ENCODE peak calls at places on chromosomes 4 and X, in five cellular contexts. W is fibroblast of the aortic adventitia, G is K562, A is GM12864, Z is tibial artery. X is an unnamed sample.

GRCh38 chr4:42995343-42995944 is 102.9 kb downstream of the GRXCR1 start:
- DNase-seq in W (peak), G (peak), A (peak), Z (no peak), X (no peak)

GRCh38 chr4:39732728-39733127 is 34.8 kb downstream of the UBE2K start:
- DNase-seq in W (peak), G (no peak), A (no peak), Z (no peak), X (no peak)

GRCh38 chrX:40933132-40934078 is 151.8 kb upstream of the USP9X start:
- DNase-seq in W (peak), G (peak), A (no peak), Z (no peak), X (no peak)

GRCh38 chr4:73619351-73619750 is 885 bp downstream of the RASSF6 start:
- DNase-seq in W (no peak), G (no peak), A (no peak), Z (no peak), X (no peak)

GRCh38 chrX:45903781-45904201 is 641.4 kb downstream of the ZNF674 start:
- DNase-seq in W (no peak), G (no peak), A (no peak), Z (no peak), X (no peak)

GRCh38 chrX:29890646-29891200 is 324.6 kb upstream of the MAGEB2 start:
- DNase-seq in W (no peak), G (no peak), A (no peak), Z (no peak), X (no peak)

GRCh38 chrX:156002517-156002916 is 5.0 kb downstream of the IL9R start:
- DNase-seq in W (no peak), G (peak), A (no peak), Z (no peak), X (no peak)

GRCh38 chrX:108025954-108026616 is 18.8 kb upstream of the VSIG1 start:
- DNase-seq in W (no peak), G (no peak), A (no peak), Z (no peak), X (no peak)

GRCh38 chr4:140856692-140857091 is 100.5 kb upstream of the TBC1D9 start:
- DNase-seq in W (peak), G (no peak), A (no peak), Z (no peak), X (peak)

GRCh38 chrX:70479197-70479969 is 34.7 kb downstream of the DLG3 start:
- DNase-seq in W (peak), G (no peak), A (no peak), Z (no peak), X (no peak)

GRCh38 chrX:31593353-31593752 is 521.5 kb upstream of the FTHL17 start:
- DNase-seq in W (no peak), G (no peak), A (no peak), Z (no peak), X (no peak)

GRCh38 chr4:14000091-14000814 is 372.7 kb upstream of the BOD1L1 start:
- DNase-seq in W (no peak), G (no peak), A (no peak), Z (no peak), X (no peak)

GRCh38 chr4:146520894-146521542 is 722 bp downstream of the SLC10A7 start:
- DNase-seq in W (peak), G (peak), A (peak), Z (no peak), X (no peak)

GRCh38 chr4:166091914-166092510 is 219.0 kb downstream of the TLL1 start:
- DNase-seq in W (peak), G (peak), A (peak), Z (no peak), X (no peak)

GRCh38 chrX:110114260-110114776 is 111.4 kb downstream of the TMEM164 start:
- DNase-seq in W (no peak), G (no peak), A (no peak), Z (no peak), X (no peak)

GRCh38 chr4:61661960-61662359 is 461.8 kb downstream of the ADGRL3 start:
- DNase-seq in W (no peak), G (no peak), A (no peak), Z (no peak), X (no peak)

GRCh38 chr4:145851516-145852201 is 87.0 kb downstream of the ZNF827 start:
- DNase-seq in W (no peak), G (no peak), A (no peak), Z (no peak), X (no peak)

GRCh38 chr4:177220376-177220775 is 89.3 kb upstream of the NEIL3 start:
- DNase-seq in W (peak), G (no peak), A (no peak), Z (no peak), X (no peak)

GRCh38 chr4:185903205-185903604 is 91.2 kb upstream of the SORBS2 start:
- DNase-seq in W (no peak), G (no peak), A (no peak), Z (no peak), X (no peak)

GRCh38 chr4:102438396-102438795 is 62.8 kb upstream of the NFKB1 start:
- DNase-seq in W (peak), G (no peak), A (no peak), Z (no peak), X (no peak)

GRCh38 chr4:173399016-173399415 is at the start of gene SCRG1:
- DNase-seq in W (peak), G (no peak), A (no peak), Z (peak), X (peak)

GRCh38 chr4:28350485-28350884 is 1489.8 kb downstream of the STIM2 start:
- DNase-seq in W (peak), G (no peak), A (no peak), Z (no peak), X (no peak)

GRCh38 chr4:40199999-40200880 is 3.4 kb downstream of the RHOH start:
- DNase-seq in W (no peak), G (no peak), A (peak), Z (no peak), X (no peak)

GRCh38 chrX:154097003-154097596 is 417 bp downstream of the MECP2 start:
- DNase-seq in W (peak), G (peak), A (no peak), Z (peak), X (peak)

GRCh38 chrX:50988649-50989048 is 78.1 kb downstream of the BMP15 start:
- DNase-seq in W (peak), G (no peak), A (no peak), Z (no peak), X (no peak)

GRCh38 chrX:65668362-65669310 is 1.2 kb downstream of the MSN start:
- DNase-seq in W (peak), G (peak), A (no peak), Z (peak), X (peak)

GRCh38 chr4:147287588-147287890 is 193.4 kb upstream of the EDNRA start:
- DNase-seq in W (peak), G (no peak), A (no peak), Z (no peak), X (no peak)

GRCh38 chr4:73726000-73726399 is 14.4 kb upstream of the CXCL8 start:
- DNase-seq in W (peak), G (no peak), A (no peak), Z (no peak), X (no peak)

GRCh38 chr4:107153956-107154355 is 117.8 kb upstream of the DKK2 start:
- DNase-seq in W (no peak), G (no peak), A (no peak), Z (no peak), X (no peak)

GRCh38 chrX:8191022-8191421 is 20.0 kb upstream of the VCX2 start:
- DNase-seq in W (no peak), G (no peak), A (no peak), Z (no peak), X (no peak)

GRCh38 chr4:128524311-128524710 is 236.7 kb upstream of the PGRMC2 start:
- DNase-seq in W (peak), G (no peak), A (no peak), Z (peak), X (no peak)

GRCh38 chr4:16114546-16114945 is 30.7 kb upstream of the PROM1 start:
- DNase-seq in W (no peak), G (no peak), A (no peak), Z (no peak), X (no peak)

GRCh38 chrX:63656871-63657580 is 128.0 kb downstream of the ARHGEF9 start:
- DNase-seq in W (peak), G (no peak), A (no peak), Z (no peak), X (peak)

GRCh38 chrX:73943572-73943899 is 360.4 kb upstream of the ZCCHC13 start:
- DNase-seq in W (no peak), G (no peak), A (no peak), Z (no peak), X (no peak)

GRCh38 chr4:48653217-48654014 is 126.7 kb downstream of the FRYL start:
- DNase-seq in W (peak), G (no peak), A (no peak), Z (peak), X (no peak)

GRCh38 chrX:152131525-152131924 is 6.9 kb downstream of the MAGEA10 start:
- DNase-seq in W (no peak), G (no peak), A (no peak), Z (no peak), X (no peak)

GRCh38 chrX:53316121-53316859 is 34.9 kb upstream of the IQSEC2 start:
- DNase-seq in W (no peak), G (peak), A (no peak), Z (no peak), X (no peak)

GRCh38 chrX:13761606-13762005 is 27.1 kb downstream of the OFD1 start:
- DNase-seq in W (peak), G (peak), A (peak), Z (no peak), X (no peak)

GRCh38 chrX:13764284-13764683 is 29.7 kb downstream of the OFD1 start:
- DNase-seq in W (no peak), G (no peak), A (no peak), Z (no peak), X (peak)

GRCh38 chrX:13763489-13763888 is 28.9 kb downstream of the OFD1 start:
- DNase-seq in W (no peak), G (no peak), A (no peak), Z (peak), X (peak)

GRCh38 chrX:13762015-13762414 is 27.5 kb downstream of the OFD1 start:
- DNase-seq in W (no peak), G (no peak), A (no peak), Z (no peak), X (no peak)

GRCh38 chrX:13764765-13765164 is 30.2 kb downstream of the OFD1 start:
- DNase-seq in W (no peak), G (no peak), A (no peak), Z (no peak), X (peak)
- TF ChIP-seq CTCF in W (peak), G (peak), A (no peak), Z (no peak), X (peak)

GRCh38 chr4:125741825-125742452 is 427.2 kb downstream of the FAT4 start:
- DNase-seq in W (peak), G (peak), A (no peak), Z (no peak), X (no peak)
- TF ChIP-seq CTCF in W (peak), G (no peak), A (peak), Z (peak), X (peak)

GRCh38 chr4:5376015-5376414 is 324.7 kb downstream of the STK32B start:
- DNase-seq in W (no peak), G (no peak), A (no peak), Z (no peak), X (no peak)
- TF ChIP-seq CTCF in W (no peak), G (no peak), A (no peak), Z (no peak), X (no peak)

GRCh38 chr4:139709660-139710059 is 44.0 kb downstream of the MGST2 start:
- DNase-seq in W (no peak), G (no peak), A (no peak), Z (no peak), X (no peak)

GRCh38 chr4:139700568-139700967 is 34.9 kb downstream of the MGST2 start:
- DNase-seq in W (no peak), G (no peak), A (no peak), Z (no peak), X (no peak)

GRCh38 chr4:139710073-139710472 is 44.5 kb downstream of the MGST2 start:
- DNase-seq in W (no peak), G (no peak), A (no peak), Z (no peak), X (no peak)

DNA sequence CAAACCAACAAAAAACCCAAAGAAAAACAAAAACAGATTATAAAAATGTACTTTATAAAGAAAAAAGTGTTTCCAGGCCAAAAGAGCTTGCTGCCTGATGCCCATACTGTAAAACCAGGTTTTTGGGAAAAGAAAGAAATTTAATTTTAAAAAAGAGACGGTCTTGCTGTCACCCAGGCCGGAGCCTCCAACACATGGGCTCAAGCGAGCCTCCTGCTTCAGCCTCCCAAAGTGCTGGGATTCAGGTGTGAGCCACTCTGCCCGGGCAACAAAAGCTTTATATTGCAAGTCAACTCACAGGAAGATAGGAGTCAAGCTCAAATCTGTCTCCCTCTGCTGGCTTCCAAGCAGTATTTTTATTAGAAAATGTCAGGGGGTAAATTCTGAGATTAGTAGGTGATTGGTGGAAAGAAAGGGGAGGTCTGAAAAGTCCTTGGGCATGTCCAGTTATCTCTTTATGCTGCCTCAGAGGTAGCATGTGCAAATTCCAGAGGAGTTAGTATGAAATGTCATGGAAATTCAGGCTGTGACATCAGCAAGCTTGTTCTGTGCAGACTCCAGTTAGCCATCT is 39.4 kb downstream of the MGST2 start:
- DNase-seq in W (peak), G (peak), A (no peak), Z (no peak), X (no peak)
- TF ChIP-seq CTCF in W (no peak), G (peak), A (peak), Z (no peak), X (no peak)

DNA sequence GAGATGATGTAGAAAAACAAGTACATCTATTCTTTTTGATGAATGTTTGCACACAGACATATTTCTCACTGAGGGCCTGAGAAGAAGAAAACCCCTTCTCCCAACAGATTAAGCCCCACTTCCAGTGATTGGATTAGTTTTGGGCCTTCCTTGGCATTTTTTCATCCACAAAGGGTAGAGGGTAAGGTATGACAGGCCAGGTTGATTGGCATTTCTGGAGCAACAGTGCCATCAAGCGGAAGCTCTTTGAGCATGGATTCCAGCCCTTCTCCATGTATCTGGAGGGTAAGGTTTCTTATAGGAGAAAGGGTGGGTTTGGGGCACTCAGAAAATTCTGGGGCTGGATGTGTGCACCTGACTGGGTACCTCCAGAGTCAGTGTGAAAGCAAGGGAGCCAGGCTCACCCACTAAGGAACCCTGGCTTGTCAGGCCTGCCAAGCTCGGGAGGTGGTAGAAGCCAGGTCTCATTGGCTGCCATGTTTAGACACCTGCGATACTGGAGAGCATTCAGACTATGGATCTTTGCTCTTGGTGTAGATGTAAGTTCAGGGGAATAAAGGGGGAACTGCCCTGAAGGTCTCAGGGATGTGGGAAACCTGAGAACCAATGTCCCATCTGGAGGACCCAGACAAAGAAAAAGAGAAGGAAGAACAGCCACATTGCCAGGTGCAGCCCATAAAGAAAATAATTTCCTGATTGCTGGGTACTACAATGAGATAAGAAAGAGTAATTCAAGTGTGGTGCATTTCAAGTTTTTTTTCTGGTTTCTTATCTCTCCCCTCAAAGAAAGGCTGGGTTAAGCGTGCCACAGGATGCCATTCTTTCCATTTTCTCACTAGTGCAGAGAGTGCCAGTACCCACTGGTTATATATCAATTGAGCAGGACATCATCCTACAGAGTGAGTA is 222.3 kb upstream of the AGTR2 start:
- DNase-seq in W (no peak), G (no peak), A (no peak), Z (no peak), X (no peak)
- TF ChIP-seq CTCF in W (no peak), G (peak), A (no peak), Z (no peak), X (no peak)

GRCh38 chr4:89249716-89250361 is 57.8 kb downstream of the GPRIN3 start:
- DNase-seq in W (no peak), G (no peak), A (no peak), Z (no peak), X (no peak)
- TF ChIP-seq CTCF in W (no peak), G (no peak), A (no peak), Z (no peak), X (no peak)

DNA sequence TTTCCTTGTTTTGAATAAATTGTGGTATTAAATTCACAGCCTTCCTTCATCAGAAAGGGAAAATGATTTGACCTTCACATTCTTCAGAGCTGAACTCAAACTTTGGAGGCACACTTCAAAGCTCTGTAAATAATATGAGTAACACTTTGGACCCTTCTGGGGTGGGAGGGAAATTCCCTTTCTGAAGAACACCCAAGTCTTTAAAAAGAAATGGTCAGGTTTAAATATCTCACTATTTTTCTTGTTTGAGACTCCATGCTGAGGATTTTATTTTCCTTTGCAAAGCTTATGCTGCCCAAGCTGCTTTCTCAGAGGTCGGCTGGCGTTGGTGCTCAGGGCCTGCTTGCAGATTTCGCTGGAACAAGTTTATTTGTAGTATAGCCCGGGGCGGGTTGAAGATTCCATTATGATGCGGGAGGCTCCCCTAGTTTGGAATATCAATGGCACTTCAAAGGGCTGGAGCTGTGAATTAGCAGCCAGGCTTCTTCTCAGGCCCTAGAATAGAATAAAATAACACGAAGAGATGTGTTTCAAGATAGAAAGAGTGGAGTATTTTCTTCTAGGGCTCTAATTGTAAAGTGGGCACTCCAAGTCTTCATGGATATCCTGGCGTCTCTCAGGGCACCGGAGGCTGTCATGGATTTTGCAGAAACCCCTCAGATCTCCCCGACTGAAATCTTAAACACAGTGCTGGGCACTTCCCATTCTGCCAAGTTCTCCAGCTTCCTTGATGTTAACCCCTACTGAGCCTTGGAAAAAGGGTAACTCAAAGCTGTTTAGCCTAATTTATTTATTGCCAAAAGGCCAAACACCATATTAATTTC is 315.6 kb downstream of the GPAT3 start:
- DNase-seq in W (peak), G (no peak), A (no peak), Z (no peak), X (no peak)
- TF ChIP-seq CTCF in W (no peak), G (no peak), A (no peak), Z (no peak), X (no peak)

GRCh38 chr4:183722738-183723560 is 63.9 kb downstream of the TRAPPC11 start:
- DNase-seq in W (peak), G (no peak), A (peak), Z (no peak), X (peak)
- TF ChIP-seq CTCF in W (no peak), G (no peak), A (no peak), Z (no peak), X (no peak)